ENCODE peak calls at places on chromosomes 2 and 18, in five cellular contexts. D, A, Y, Q and P are unnamed samples. For H3K4me1 and H3K36me3, the result is how much of the 10 kb centered on the place peaks cover.

GRCh38 chr2:72276876-72277275 is 129.2 kb upstream of the CYP26B1 start:
- DNase-seq in D (no peak), A (no peak), Y (no peak), Q (no peak), P (no peak)

GRCh38 chr2:41782306-41783158 is 265.3 kb upstream of the PKDCC start:
- DNase-seq in D (no peak), A (peak), Y (no peak), Q (no peak), P (peak)

GRCh38 chr2:120550893-120551446 is 184.7 kb upstream of the GLI2 start:
- DNase-seq in D (no peak), A (no peak), Y (no peak), Q (no peak), P (peak)

GRCh38 chr2:121187351-121187921 is 97.6 kb downstream of the TFCP2L1 start:
- DNase-seq in D (no peak), A (no peak), Y (peak), Q (peak), P (no peak)

GRCh38 chr2:35255826-35256225 is 1099.8 kb upstream of the CRIM1 start:
- DNase-seq in D (no peak), A (no peak), Y (no peak), Q (no peak), P (no peak)

GRCh38 chr2:134299334-134299733 is 45.5 kb downstream of the MGAT5 start:
- DNase-seq in D (no peak), A (no peak), Y (no peak), Q (no peak), P (no peak)

GRCh38 chr2:231696004-231696367 is 12.3 kb upstream of the PTMA start:
- DNase-seq in D (no peak), A (no peak), Y (peak), Q (no peak), P (no peak)

GRCh38 chr18:22047485-22047884 is 121.9 kb upstream of the GATA6 start:
- DNase-seq in D (no peak), A (no peak), Y (no peak), Q (peak), P (no peak)

GRCh38 chr2:144181006-144181405 is 338.9 kb downstream of the ZEB2 start:
- DNase-seq in D (no peak), A (no peak), Y (no peak), Q (no peak), P (no peak)

GRCh38 chr2:36618381-36618780 is 20.4 kb upstream of the FEZ2 start:
- DNase-seq in D (no peak), A (peak), Y (no peak), Q (no peak), P (no peak)

GRCh38 chr18:43049021-43049420 is 66.5 kb downstream of the RIT2 start:
- DNase-seq in D (no peak), A (peak), Y (no peak), Q (no peak), P (no peak)
- TF ChIP-seq CTCF in D (no peak), A (no peak), Y (no peak), Q (no peak), P (no peak)

DNA sequence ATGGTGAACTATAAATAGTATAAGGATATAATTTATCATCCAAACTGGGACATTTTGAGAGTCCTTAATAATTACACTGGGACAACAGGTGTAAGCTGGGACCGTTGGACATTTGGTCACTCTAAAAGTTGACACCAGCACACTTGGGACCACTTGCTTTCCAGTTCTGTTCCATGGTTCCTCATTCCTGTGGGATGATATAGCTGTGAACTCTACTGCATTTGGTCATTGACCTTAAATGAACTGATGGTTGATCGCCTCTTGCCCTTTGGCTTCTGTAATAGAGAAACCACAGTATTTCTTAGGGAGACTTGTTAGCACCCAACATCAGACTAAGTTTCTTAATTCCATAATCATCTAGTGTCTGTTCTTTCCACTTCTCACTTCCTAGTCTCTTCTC is 46.7 kb downstream of the EML6 start:
- DNase-seq in D (no peak), A (no peak), Y (no peak), Q (no peak), P (no peak)
- H3K4me1 ChIP-seq in D (under half), A (under half), Y (under half), Q (under half), P (under half)

DNA sequence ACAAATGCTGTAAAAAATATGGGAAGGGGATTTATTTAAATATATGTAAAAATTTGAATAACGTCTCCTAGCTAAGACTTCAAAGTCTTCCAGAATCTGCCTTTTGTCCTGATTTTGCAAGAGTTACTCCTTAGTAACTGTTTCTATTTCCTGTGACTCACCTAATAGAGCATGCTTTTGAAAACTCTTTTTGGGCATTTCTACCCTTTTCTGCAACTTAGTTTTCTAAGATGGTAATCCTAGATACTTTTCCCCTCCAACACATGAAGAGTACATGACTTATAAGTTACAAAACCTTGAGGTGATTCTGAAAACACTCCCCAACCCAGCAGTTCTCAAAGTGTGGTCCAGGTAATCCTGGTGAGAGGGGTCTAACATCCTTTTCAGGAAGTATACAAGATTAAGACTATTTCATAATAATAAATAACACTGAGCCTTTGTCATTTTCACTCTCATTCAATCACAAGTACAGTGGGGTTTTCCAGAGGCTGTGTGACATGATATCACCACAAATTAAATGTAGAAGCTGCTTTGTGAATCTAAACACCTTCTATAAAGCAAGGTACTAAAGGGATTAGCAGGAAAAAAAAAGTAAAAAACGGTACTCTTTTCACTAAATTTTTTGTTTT is 31.9 kb downstream of the PPP4R3B start:
- DNase-seq in D (no peak), A (no peak), Y (no peak), Q (no peak), P (no peak)
- H3K36me3 ChIP-seq in D (under half), A (under half), Y (under half), Q (under half), P (under half)

GRCh38 chr2:236311286-236311685 is 47.1 kb upstream of the ASB18 start:
- DNase-seq in D (no peak), A (no peak), Y (no peak), Q (no peak), P (no peak)

GRCh38 chr2:236305964-236306605 is 41.9 kb upstream of the ASB18 start:
- DNase-seq in D (no peak), A (no peak), Y (no peak), Q (no peak), P (no peak)

GRCh38 chr2:236308855-236309668 is 44.9 kb upstream of the ASB18 start:
- DNase-seq in D (no peak), A (no peak), Y (no peak), Q (no peak), P (no peak)

GRCh38 chr2:236306825-236307540 is 42.8 kb upstream of the ASB18 start:
- DNase-seq in D (no peak), A (no peak), Y (no peak), Q (no peak), P (no peak)

DNA sequence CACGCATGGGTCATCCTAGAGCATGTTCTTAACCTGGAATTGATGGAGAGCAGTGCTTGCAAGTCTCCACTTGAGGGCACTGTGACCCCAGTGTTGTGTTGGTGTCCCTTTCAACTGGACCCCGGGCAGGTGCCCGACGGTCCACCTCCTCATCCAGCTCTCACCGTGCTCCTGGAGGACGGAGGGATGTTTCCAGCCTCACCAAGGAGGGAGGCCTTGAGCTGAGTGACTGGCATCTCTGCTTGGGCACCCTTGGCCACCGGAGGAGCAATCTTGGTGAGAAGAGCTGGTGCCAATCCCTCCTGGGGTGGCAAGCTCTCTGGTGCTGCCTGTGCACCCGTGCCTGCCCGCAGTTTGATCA is 45.4 kb upstream of the ASB18 start:
- DNase-seq in D (no peak), A (no peak), Y (no peak), Q (no peak), P (no peak)
- TF ChIP-seq CTCF in D (no peak), A (no peak), Y (no peak), Q (peak), P (no peak)

GRCh38 chr2:217929757-217930707 is 72.8 kb downstream of the TNS1 start:
- DNase-seq in D (peak), A (no peak), Y (peak), Q (no peak), P (peak)
- H3K4me1 ChIP-seq in D (half or more), A (under half), Y (half or more), Q (half or more), P (half or more)

GRCh38 chr2:162184796-162185195 is 32.7 kb upstream of the GCG start:
- DNase-seq in D (no peak), A (no peak), Y (no peak), Q (no peak), P (no peak)
- H3K36me3 ChIP-seq in D (under half), A (under half), Y (under half), Q (under half), P (under half)

GRCh38 chr2:3462493-3463104 is 56.7 kb downstream of the ADI1 start:
- DNase-seq in D (no peak), A (no peak), Y (peak), Q (no peak), P (no peak)
- TF ChIP-seq CTCF in D (no peak), A (no peak), Y (no peak), Q (no peak), P (peak)

DNA sequence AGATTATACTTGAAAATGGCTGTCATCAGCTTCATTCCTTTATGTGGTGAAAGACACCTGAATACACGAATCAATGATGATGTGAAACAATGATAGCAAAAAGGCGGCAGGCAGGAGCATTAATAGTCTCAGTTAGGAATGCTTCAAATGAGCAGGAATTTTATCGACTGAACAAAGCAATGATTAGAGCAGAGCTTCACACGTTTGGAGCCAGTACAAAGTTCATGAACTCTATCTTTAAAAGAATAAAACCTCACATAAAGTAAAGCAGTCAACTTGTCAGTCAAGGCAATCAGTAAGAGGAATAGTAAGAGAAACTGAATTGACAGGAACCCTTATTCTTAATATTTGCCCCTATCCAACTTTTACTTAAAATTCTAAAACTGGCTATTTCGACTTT is 78.4 kb upstream of the SERTAD2 start:
- DNase-seq in D (no peak), A (no peak), Y (no peak), Q (no peak), P (no peak)
- H3K4me1 ChIP-seq in D (under half), A (under half), Y (under half), Q (under half), P (under half)

GRCh38 chr2:197300139-197300538 is 10.4 kb downstream of the ANKRD44 start:
- DNase-seq in D (no peak), A (no peak), Y (no peak), Q (no peak), P (no peak)

GRCh38 chr2:197297772-197298318 is 12.7 kb downstream of the ANKRD44 start:
- DNase-seq in D (no peak), A (no peak), Y (no peak), Q (no peak), P (no peak)

GRCh38 chr2:197298609-197299008 is 12.0 kb downstream of the ANKRD44 start:
- DNase-seq in D (no peak), A (no peak), Y (no peak), Q (no peak), P (no peak)

GRCh38 chr2:197296861-197297260 is 13.7 kb downstream of the ANKRD44 start:
- DNase-seq in D (no peak), A (no peak), Y (no peak), Q (no peak), P (no peak)

GRCh38 chr2:197297262-197297661 is 13.3 kb downstream of the ANKRD44 start:
- DNase-seq in D (no peak), A (no peak), Y (no peak), Q (no peak), P (no peak)
- H3K36me3 ChIP-seq in D (under half), A (under half), Y (under half), Q (under half), P (under half)

DNA sequence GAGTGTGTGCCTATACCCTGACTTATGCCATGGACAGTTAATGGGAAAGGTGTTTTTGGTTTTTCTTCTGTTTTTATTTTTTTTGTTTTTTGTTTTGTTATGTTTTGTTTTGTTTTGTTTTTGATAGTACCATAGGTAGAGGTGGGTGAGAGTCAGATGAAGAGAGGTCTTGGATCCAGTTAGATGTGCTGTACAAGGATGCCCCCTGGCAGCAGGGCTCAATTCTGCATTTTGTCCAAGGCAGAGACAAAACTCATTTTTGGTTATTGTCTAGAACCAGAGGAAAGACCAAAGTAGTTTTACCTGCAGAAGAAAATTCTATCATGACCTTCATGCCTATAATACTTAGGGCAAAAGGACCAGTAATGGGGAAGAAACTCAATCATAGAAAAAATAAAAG is 48.5 kb downstream of the SLC5A7 start:
- DNase-seq in D (no peak), A (no peak), Y (no peak), Q (no peak), P (no peak)
- TF ChIP-seq CTCF in D (no peak), A (no peak), Y (no peak), Q (no peak), P (no peak)